ENCODE peak calls at places on chromosomes 3 and 15, in ten cellular contexts. One of them, this sample, is unnamed.

GRCh38 chr15:73346735-73347312 is 21.9 kb downstream of the HCN4 start:
- DNase-seq in NCI-H460: peak
- DNase-seq in neural crest cell: peak
- DNase-seq in A172: peak
- DNase-seq in natural killer cell: peak
- DNase-seq in aorta: peak
- DNase-seq in GM19239: peak
- DNase-seq in HFFc6: no peak
- DNase-seq in nucleus accumbens: no peak
- DNase-seq in midbrain: no peak
- DNase-seq in this sample: peak

GRCh38 chr3:775178-775885 is 317.5 kb upstream of the CNTN6 start:
- DNase-seq in GM19239: no peak
- DNase-seq in nucleus accumbens: no peak
- DNase-seq in natural killer cell: no peak
- DNase-seq in NCI-H460: no peak
- DNase-seq in midbrain: no peak
- DNase-seq in HFFc6: no peak
- DNase-seq in neural crest cell: no peak
- DNase-seq in aorta: no peak
- DNase-seq in A172: no peak
- DNase-seq in this sample: no peak

GRCh38 chr15:62758126-62758951 is 284.2 kb upstream of the TPM1 start:
- DNase-seq in nucleus accumbens: no peak
- DNase-seq in natural killer cell: no peak
- DNase-seq in GM19239: no peak
- DNase-seq in A172: peak
- DNase-seq in HFFc6: peak
- DNase-seq in aorta: no peak
- DNase-seq in NCI-H460: peak
- DNase-seq in midbrain: peak
- DNase-seq in neural crest cell: no peak
- DNase-seq in this sample: no peak

GRCh38 chr3:30886888-30887287 is 7.6 kb downstream of the GADL1 start:
- DNase-seq in nucleus accumbens: no peak
- DNase-seq in NCI-H460: no peak
- DNase-seq in aorta: no peak
- DNase-seq in GM19239: no peak
- DNase-seq in natural killer cell: no peak
- DNase-seq in midbrain: no peak
- DNase-seq in neural crest cell: no peak
- DNase-seq in HFFc6: no peak
- DNase-seq in A172: no peak
- DNase-seq in this sample: no peak

GRCh38 chr3:139427283-139428060 is 38.0 kb upstream of the COPB2 start:
- DNase-seq in A172: peak
- DNase-seq in GM19239: peak
- DNase-seq in neural crest cell: peak
- DNase-seq in nucleus accumbens: no peak
- DNase-seq in NCI-H460: peak
- DNase-seq in midbrain: peak
- DNase-seq in HFFc6: peak
- DNase-seq in aorta: no peak
- DNase-seq in natural killer cell: no peak
- DNase-seq in this sample: peak

GRCh38 chr3:143973352-143974021 is 1.9 kb downstream of the DIPK2A start:
- DNase-seq in midbrain: peak
- DNase-seq in neural crest cell: no peak
- DNase-seq in NCI-H460: no peak
- DNase-seq in GM19239: no peak
- DNase-seq in natural killer cell: no peak
- DNase-seq in aorta: no peak
- DNase-seq in HFFc6: no peak
- DNase-seq in nucleus accumbens: peak
- DNase-seq in A172: peak
- DNase-seq in this sample: no peak

GRCh38 chr15:82081904-82082810 is 36.3 kb upstream of the MEX3B start:
- DNase-seq in HFFc6: peak
- DNase-seq in NCI-H460: no peak
- DNase-seq in natural killer cell: no peak
- DNase-seq in midbrain: no peak
- DNase-seq in aorta: no peak
- DNase-seq in GM19239: no peak
- DNase-seq in nucleus accumbens: no peak
- DNase-seq in A172: peak
- DNase-seq in neural crest cell: no peak
- DNase-seq in this sample: peak

GRCh38 chr3:123899300-123899865 is 15.3 kb upstream of the MYLK start:
- DNase-seq in aorta: no peak
- DNase-seq in nucleus accumbens: no peak
- DNase-seq in HFFc6: no peak
- DNase-seq in GM19239: no peak
- DNase-seq in neural crest cell: no peak
- DNase-seq in A172: no peak
- DNase-seq in NCI-H460: no peak
- DNase-seq in midbrain: no peak
- DNase-seq in natural killer cell: no peak
- DNase-seq in this sample: no peak

GRCh38 chr3:46876313-46877300 is 914 bp upstream of the PTH1R start:
- DNase-seq in midbrain: no peak
- DNase-seq in A172: peak
- DNase-seq in HFFc6: no peak
- DNase-seq in natural killer cell: no peak
- DNase-seq in neural crest cell: no peak
- DNase-seq in GM19239: no peak
- DNase-seq in NCI-H460: no peak
- DNase-seq in nucleus accumbens: no peak
- DNase-seq in aorta: no peak
- DNase-seq in this sample: no peak

GRCh38 chr3:149592758-149593240 is 65.0 kb downstream of the WWTR1 start:
- DNase-seq in HFFc6: no peak
- DNase-seq in midbrain: no peak
- DNase-seq in aorta: no peak
- DNase-seq in NCI-H460: no peak
- DNase-seq in natural killer cell: no peak
- DNase-seq in nucleus accumbens: no peak
- DNase-seq in GM19239: no peak
- DNase-seq in neural crest cell: no peak
- DNase-seq in A172: no peak
- DNase-seq in this sample: no peak

GRCh38 chr15:79834496-79834895 is 62.3 kb downstream of the MTHFS start:
- DNase-seq in HFFc6: no peak
- DNase-seq in nucleus accumbens: no peak
- DNase-seq in aorta: no peak
- DNase-seq in midbrain: no peak
- DNase-seq in NCI-H460: no peak
- DNase-seq in neural crest cell: no peak
- DNase-seq in A172: no peak
- DNase-seq in GM19239: no peak
- DNase-seq in natural killer cell: no peak
- DNase-seq in this sample: no peak

GRCh38 chr3:89113887-89114840 is 6.7 kb downstream of the EPHA3 start:
- DNase-seq in aorta: peak
- DNase-seq in A172: no peak
- DNase-seq in neural crest cell: peak
- DNase-seq in natural killer cell: no peak
- DNase-seq in nucleus accumbens: peak
- DNase-seq in NCI-H460: peak
- DNase-seq in midbrain: peak
- DNase-seq in HFFc6: no peak
- DNase-seq in GM19239: no peak
- DNase-seq in this sample: peak

GRCh38 chr15:67840747-67841634 is 1.1 kb upstream of the RNU6-1 start:
- DNase-seq in midbrain: no peak
- DNase-seq in NCI-H460: no peak
- DNase-seq in nucleus accumbens: no peak
- DNase-seq in aorta: peak
- DNase-seq in natural killer cell: no peak
- DNase-seq in A172: peak
- DNase-seq in HFFc6: peak
- DNase-seq in GM19239: no peak
- DNase-seq in neural crest cell: no peak
- DNase-seq in this sample: peak

GRCh38 chr3:79490165-79491028 is 277.4 kb downstream of the ROBO1 start:
- DNase-seq in nucleus accumbens: no peak
- DNase-seq in midbrain: peak
- DNase-seq in GM19239: no peak
- DNase-seq in NCI-H460: no peak
- DNase-seq in neural crest cell: no peak
- DNase-seq in aorta: no peak
- DNase-seq in natural killer cell: no peak
- DNase-seq in HFFc6: peak
- DNase-seq in A172: peak
- DNase-seq in this sample: no peak

GRCh38 chr3:172181936-172182708 is 142.7 kb downstream of the FNDC3B start:
- DNase-seq in GM19239: no peak
- DNase-seq in natural killer cell: peak
- DNase-seq in HFFc6: peak
- DNase-seq in nucleus accumbens: no peak
- DNase-seq in A172: peak
- DNase-seq in neural crest cell: no peak
- DNase-seq in midbrain: no peak
- DNase-seq in aorta: no peak
- DNase-seq in NCI-H460: no peak
- DNase-seq in this sample: peak

GRCh38 chr3:66101901-66102300 is 63.2 kb upstream of the MAGI1 start:
- DNase-seq in A172: no peak
- DNase-seq in nucleus accumbens: no peak
- DNase-seq in GM19239: no peak
- DNase-seq in neural crest cell: no peak
- DNase-seq in NCI-H460: no peak
- DNase-seq in aorta: no peak
- DNase-seq in natural killer cell: no peak
- DNase-seq in midbrain: no peak
- DNase-seq in HFFc6: no peak
- DNase-seq in this sample: no peak

GRCh38 chr3:115581347-115582135 is 41.8 kb upstream of the GAP43 start:
- DNase-seq in NCI-H460: peak
- DNase-seq in aorta: no peak
- DNase-seq in A172: peak
- DNase-seq in HFFc6: no peak
- DNase-seq in nucleus accumbens: no peak
- DNase-seq in natural killer cell: no peak
- DNase-seq in GM19239: no peak
- DNase-seq in neural crest cell: no peak
- DNase-seq in midbrain: no peak
- DNase-seq in this sample: no peak

GRCh38 chr15:84398763-84399701 is 163.5 kb downstream of the GOLGA6L4 start:
- DNase-seq in nucleus accumbens: no peak
- DNase-seq in natural killer cell: no peak
- DNase-seq in GM19239: no peak
- DNase-seq in A172: no peak
- DNase-seq in neural crest cell: no peak
- DNase-seq in HFFc6: no peak
- DNase-seq in NCI-H460: no peak
- DNase-seq in aorta: peak
- DNase-seq in midbrain: no peak
- DNase-seq in this sample: peak

GRCh38 chr3:53850895-53851294 is 4.5 kb downstream of the IL17RB start:
- DNase-seq in A172: peak
- DNase-seq in nucleus accumbens: no peak
- DNase-seq in GM19239: no peak
- DNase-seq in neural crest cell: no peak
- DNase-seq in natural killer cell: no peak
- DNase-seq in midbrain: no peak
- DNase-seq in NCI-H460: no peak
- DNase-seq in aorta: no peak
- DNase-seq in HFFc6: peak
- DNase-seq in this sample: no peak

GRCh38 chr3:45664558-45664957 is 24.6 kb upstream of the SACM1L start:
- DNase-seq in A172: no peak
- DNase-seq in midbrain: no peak
- DNase-seq in NCI-H460: no peak
- DNase-seq in natural killer cell: peak
- DNase-seq in aorta: no peak
- DNase-seq in neural crest cell: no peak
- DNase-seq in HFFc6: no peak
- DNase-seq in GM19239: peak
- DNase-seq in nucleus accumbens: no peak
- DNase-seq in this sample: no peak

GRCh38 chr3:82783188-82783587 is 1021.7 kb upstream of the GBE1 start:
- DNase-seq in aorta: no peak
- DNase-seq in GM19239: no peak
- DNase-seq in HFFc6: no peak
- DNase-seq in neural crest cell: no peak
- DNase-seq in natural killer cell: no peak
- DNase-seq in A172: no peak
- DNase-seq in midbrain: no peak
- DNase-seq in NCI-H460: no peak
- DNase-seq in nucleus accumbens: no peak
- DNase-seq in this sample: no peak

GRCh38 chr3:73745429-73746247 is 120.9 kb upstream of the PDZRN3 start:
- DNase-seq in A172: no peak
- DNase-seq in midbrain: peak
- DNase-seq in HFFc6: no peak
- DNase-seq in NCI-H460: no peak
- DNase-seq in nucleus accumbens: no peak
- DNase-seq in aorta: no peak
- DNase-seq in natural killer cell: no peak
- DNase-seq in GM19239: no peak
- DNase-seq in neural crest cell: no peak
- DNase-seq in this sample: no peak

GRCh38 chr3:106765342-106765741 is 611.9 kb upstream of the CCDC54 start:
- DNase-seq in nucleus accumbens: no peak
- DNase-seq in A172: peak
- DNase-seq in HFFc6: peak
- DNase-seq in NCI-H460: no peak
- DNase-seq in aorta: no peak
- DNase-seq in natural killer cell: no peak
- DNase-seq in neural crest cell: no peak
- DNase-seq in GM19239: no peak
- DNase-seq in midbrain: no peak
- DNase-seq in this sample: no peak

GRCh38 chr15:80689716-80690115 is 5.4 kb upstream of the ABHD17C start:
- DNase-seq in GM19239: no peak
- DNase-seq in neural crest cell: no peak
- DNase-seq in aorta: no peak
- DNase-seq in nucleus accumbens: no peak
- DNase-seq in NCI-H460: no peak
- DNase-seq in midbrain: no peak
- DNase-seq in HFFc6: no peak
- DNase-seq in A172: no peak
- DNase-seq in natural killer cell: no peak
- DNase-seq in this sample: no peak

GRCh38 chr3:134885877-134886621 is 91.0 kb downstream of the EPHB1 start:
- DNase-seq in GM19239: peak
- DNase-seq in HFFc6: peak
- DNase-seq in neural crest cell: no peak
- DNase-seq in midbrain: no peak
- DNase-seq in A172: peak
- DNase-seq in nucleus accumbens: no peak
- DNase-seq in NCI-H460: no peak
- DNase-seq in aorta: no peak
- DNase-seq in natural killer cell: no peak
- DNase-seq in this sample: no peak

This sample was measured in K562.